ENCODE peak calls at places on chromosome 12, in four cellular contexts. One of them, this sample, is unnamed.

GRCh38 chr12:92717202-92717601 is 14.4 kb downstream of the PLEKHG7 start:
- DNase-seq in OCI-LY7: peak; percentile 9
- DNase-seq in RWPE1: peak; percentile 8
- DNase-seq in sigmoid colon: no peak
- DNase-seq in this sample: peak; percentile 85

GRCh38 chr12:109153711-109154434 is 37.5 kb downstream of the ACACB start:
- DNase-seq in RWPE1: no peak
- DNase-seq in OCI-LY7: no peak
- DNase-seq in sigmoid colon: peak; percentile 74
- DNase-seq in this sample: no peak

GRCh38 chr12:42119085-42119633 is 25.5 kb downstream of the GXYLT1 start:
- DNase-seq in sigmoid colon: no peak
- DNase-seq in OCI-LY7: no peak
- DNase-seq in RWPE1: no peak
- DNase-seq in this sample: peak; percentile 90

GRCh38 chr12:22257100-22257499 is 77.4 kb downstream of the ST8SIA1 start:
- DNase-seq in RWPE1: no peak
- DNase-seq in OCI-LY7: no peak
- DNase-seq in sigmoid colon: no peak
- DNase-seq in this sample: no peak

GRCh38 chr12:52006726-52007157 is at the start of gene TAMALIN:
- DNase-seq in sigmoid colon: peak; percentile 90
- DNase-seq in OCI-LY7: no peak
- DNase-seq in RWPE1: no peak
- DNase-seq in this sample: peak; percentile 53

GRCh38 chr12:90428474-90428873 is 526.5 kb downstream of the CCER1 start:
- DNase-seq in RWPE1: no peak
- DNase-seq in sigmoid colon: peak; percentile 50
- DNase-seq in OCI-LY7: no peak
- DNase-seq in this sample: no peak

GRCh38 chr12:57090924-57091632 is 2.2 kb downstream of the NAB2 start:
- DNase-seq in sigmoid colon: peak; percentile 83
- DNase-seq in RWPE1: no peak
- DNase-seq in OCI-LY7: no peak
- DNase-seq in this sample: peak; percentile 22

GRCh38 chr12:56804169-56804568 is 41.0 kb downstream of the HSD17B6 start:
- DNase-seq in RWPE1: no peak
- DNase-seq in sigmoid colon: no peak
- DNase-seq in OCI-LY7: no peak
- DNase-seq in this sample: no peak

GRCh38 chr12:124388038-124388676 is 93.3 kb downstream of the RFLNA start:
- DNase-seq in sigmoid colon: no peak
- DNase-seq in OCI-LY7: no peak
- DNase-seq in RWPE1: no peak
- DNase-seq in this sample: no peak

GRCh38 chr12:121240484-121241202 is 30.7 kb downstream of the P2RX4 start:
- DNase-seq in OCI-LY7: no peak
- DNase-seq in RWPE1: no peak
- DNase-seq in sigmoid colon: peak; percentile 91
- DNase-seq in this sample: peak; percentile 32

GRCh38 chr12:24066865-24067264 is 117.4 kb upstream of the SOX5 start:
- DNase-seq in RWPE1: peak; percentile 13
- DNase-seq in sigmoid colon: no peak
- DNase-seq in OCI-LY7: no peak
- DNase-seq in this sample: peak; percentile 91

GRCh38 chr12:11496157-11496851 is 100.9 kb upstream of the PRB2 start:
- DNase-seq in sigmoid colon: no peak
- DNase-seq in OCI-LY7: peak; percentile 30
- DNase-seq in RWPE1: no peak
- DNase-seq in this sample: no peak

GRCh38 chr12:4909734-4910501 is at the start of gene KCNA1:
- DNase-seq in OCI-LY7: no peak
- DNase-seq in sigmoid colon: peak; percentile 70
- DNase-seq in RWPE1: no peak
- DNase-seq in this sample: peak; percentile 38

GRCh38 chr12:121505513-121505912 is 75.3 kb downstream of the KDM2B start:
- DNase-seq in OCI-LY7: no peak
- DNase-seq in sigmoid colon: no peak
- DNase-seq in RWPE1: no peak
- DNase-seq in this sample: peak; percentile 33

GRCh38 chr12:64631197-64631596 is 20.9 kb downstream of the RASSF3 start:
- DNase-seq in RWPE1: no peak
- DNase-seq in sigmoid colon: no peak
- DNase-seq in OCI-LY7: no peak
- DNase-seq in this sample: no peak

GRCh38 chr12:88756917-88757316 is 176.6 kb upstream of the KITLG start:
- DNase-seq in sigmoid colon: no peak
- DNase-seq in OCI-LY7: no peak
- DNase-seq in RWPE1: no peak
- DNase-seq in this sample: no peak

GRCh38 chr12:69838086-69838440 is 13.0 kb downstream of the MYRFL start:
- DNase-seq in RWPE1: no peak
- DNase-seq in OCI-LY7: no peak
- DNase-seq in sigmoid colon: no peak
- DNase-seq in this sample: no peak

GRCh38 chr12:26240329-26240815 is 45.0 kb downstream of the SSPN start:
- DNase-seq in RWPE1: no peak
- DNase-seq in OCI-LY7: no peak
- DNase-seq in sigmoid colon: no peak
- DNase-seq in this sample: no peak

GRCh38 chr12:26238341-26239126 is 43.2 kb downstream of the SSPN start:
- DNase-seq in RWPE1: no peak
- DNase-seq in sigmoid colon: no peak
- DNase-seq in OCI-LY7: no peak
- DNase-seq in this sample: no peak

GRCh38 chr12:26241095-26241494 is 45.7 kb downstream of the SSPN start:
- DNase-seq in sigmoid colon: no peak
- DNase-seq in OCI-LY7: no peak
- DNase-seq in RWPE1: no peak
- DNase-seq in this sample: no peak

GRCh38 chr12:26239127-26239500 is 43.7 kb downstream of the SSPN start:
- DNase-seq in RWPE1: no peak
- DNase-seq in sigmoid colon: no peak
- DNase-seq in OCI-LY7: no peak
- DNase-seq in this sample: no peak

DNA sequence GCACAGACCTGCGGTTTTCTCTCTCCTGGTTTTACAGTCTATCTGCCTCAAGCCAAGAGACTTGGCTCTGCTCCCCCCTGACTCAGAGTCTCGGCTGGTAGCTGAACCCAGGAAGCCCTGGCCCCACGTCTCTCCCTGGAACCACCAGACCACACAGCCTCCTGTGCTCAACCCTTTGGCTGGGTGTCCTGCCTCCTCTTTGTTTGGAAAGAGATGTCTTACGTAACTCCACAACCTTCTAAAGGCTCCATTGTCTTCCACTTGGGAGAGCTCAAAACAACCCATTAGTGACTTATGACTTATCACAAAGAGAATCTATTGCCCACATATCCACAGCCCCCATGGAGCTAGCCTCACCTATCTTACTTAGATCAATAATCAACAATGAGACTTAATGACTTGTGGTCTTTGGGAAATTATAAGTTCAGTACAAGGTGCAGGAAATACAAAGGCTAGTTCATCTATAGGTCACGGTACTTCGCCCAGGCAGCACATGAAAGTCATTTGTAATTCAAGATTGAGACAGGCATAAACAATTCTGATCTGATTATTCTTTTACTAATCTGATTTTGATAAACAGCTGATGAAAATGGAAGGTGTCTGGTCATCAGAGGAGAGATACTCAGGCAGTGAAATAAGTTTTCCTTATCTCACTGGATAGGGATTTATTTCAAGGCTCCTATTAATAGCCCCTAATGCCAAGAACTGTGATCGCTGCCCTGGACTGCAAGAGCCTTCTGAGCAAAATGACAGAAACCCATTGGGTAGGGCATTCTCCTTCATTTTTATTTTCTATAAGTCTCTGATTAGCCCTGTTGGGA is 44.3 kb downstream of the SSPN start:
- DNase-seq in RWPE1: peak; percentile 11
- DNase-seq in OCI-LY7: no peak
- DNase-seq in sigmoid colon: peak; percentile 93
- DNase-seq in this sample: peak; percentile 100
- H3K27ac ChIP-seq in RWPE1: peak overlapping the region; percentile 33
- H3K27ac ChIP-seq in OCI-LY7: no peak overlapping the region
- H3K27ac ChIP-seq in sigmoid colon: peak overlapping the region; percentile 30
- H3K27ac ChIP-seq in this sample: no peak overlapping the region

GRCh38 chr12:68813242-68813593 is 5.2 kb downstream of the MDM2 start:
- DNase-seq in RWPE1: no peak
- DNase-seq in OCI-LY7: no peak
- DNase-seq in sigmoid colon: no peak
- DNase-seq in this sample: no peak
- H3K27ac ChIP-seq in RWPE1: no peak overlapping the region
- H3K27ac ChIP-seq in OCI-LY7: peak overlapping the region; percentile 42
- H3K27ac ChIP-seq in sigmoid colon: no peak overlapping the region
- H3K27ac ChIP-seq in this sample: no peak overlapping the region

GRCh38 chr12:48815281-48816110 is 2.8 kb upstream of the CACNB3 start:
- DNase-seq in sigmoid colon: peak; percentile 92
- DNase-seq in RWPE1: peak; percentile 80
- DNase-seq in OCI-LY7: peak; percentile 53
- DNase-seq in this sample: peak; percentile 83

GRCh38 chr12:48813464-48814312 is 4.6 kb upstream of the CACNB3 start:
- DNase-seq in OCI-LY7: no peak
- DNase-seq in sigmoid colon: no peak
- DNase-seq in RWPE1: no peak
- DNase-seq in this sample: peak; percentile 55

GRCh38 chr12:48812389-48812788 is 5.9 kb upstream of the CACNB3 start:
- DNase-seq in RWPE1: no peak
- DNase-seq in sigmoid colon: no peak
- DNase-seq in OCI-LY7: no peak
- DNase-seq in this sample: no peak

GRCh38 chr12:48816148-48816854 is 2.0 kb upstream of the CACNB3 start:
- DNase-seq in sigmoid colon: no peak
- DNase-seq in OCI-LY7: no peak
- DNase-seq in RWPE1: no peak
- DNase-seq in this sample: no peak

DNA sequence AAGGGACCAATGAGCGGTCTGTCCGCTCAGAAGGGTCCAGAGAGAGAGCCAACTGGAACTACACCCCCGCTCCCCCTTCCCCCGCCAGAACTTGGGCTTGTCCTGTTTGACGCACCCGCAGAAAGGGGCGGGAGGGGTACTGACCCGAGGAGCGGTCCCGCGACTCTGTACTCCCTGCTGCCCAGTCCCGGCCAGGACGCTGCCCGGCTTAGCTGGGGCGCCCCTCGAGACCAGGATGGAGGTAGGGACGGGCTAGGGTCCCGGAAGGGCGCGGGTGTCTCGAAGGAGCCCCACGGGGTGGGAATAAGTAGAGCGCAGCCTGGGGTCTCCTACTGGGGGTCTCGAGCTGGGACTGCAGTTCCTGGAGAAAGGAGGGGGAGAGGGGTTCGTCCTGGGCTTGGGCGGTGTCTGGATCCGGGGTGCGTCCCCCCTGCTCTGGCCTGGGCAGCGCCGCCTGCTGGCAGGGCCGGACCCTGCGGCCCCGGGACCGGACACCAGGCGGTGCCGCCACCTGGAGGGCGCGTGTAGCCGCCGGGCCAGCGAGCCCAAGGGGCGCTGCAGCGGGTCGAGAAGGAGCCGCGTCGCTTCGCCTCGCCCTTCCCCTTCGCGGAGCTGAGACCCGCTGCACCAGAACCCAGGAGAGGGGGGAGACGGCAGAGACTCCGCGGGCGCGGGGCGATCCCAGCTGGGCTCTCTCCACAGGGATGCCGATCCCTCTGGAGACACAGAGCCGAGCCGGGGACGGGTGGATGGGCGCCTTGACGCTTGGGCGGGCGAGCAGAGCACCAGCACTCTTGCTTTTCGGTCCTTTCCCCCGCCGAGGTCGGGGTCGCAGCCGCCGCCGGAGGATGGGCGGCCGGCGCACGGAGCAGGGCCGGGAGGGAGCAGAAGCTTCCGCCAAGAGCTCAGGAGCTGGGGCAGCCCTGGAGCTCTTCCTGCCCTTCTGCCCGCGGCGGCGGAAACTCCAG is 3.7 kb upstream of the CACNB3 start:
- DNase-seq in sigmoid colon: peak; percentile 94
- DNase-seq in RWPE1: peak; percentile 82
- DNase-seq in OCI-LY7: peak; percentile 90
- DNase-seq in this sample: peak; percentile 69
- H3K27ac ChIP-seq in sigmoid colon: peak overlapping the region; percentile 91
- H3K27ac ChIP-seq in RWPE1: peak overlapping the region; percentile 87
- H3K27ac ChIP-seq in OCI-LY7: peak overlapping the region; percentile 60
- H3K27ac ChIP-seq in this sample: peak overlapping the region; percentile 93

DNA sequence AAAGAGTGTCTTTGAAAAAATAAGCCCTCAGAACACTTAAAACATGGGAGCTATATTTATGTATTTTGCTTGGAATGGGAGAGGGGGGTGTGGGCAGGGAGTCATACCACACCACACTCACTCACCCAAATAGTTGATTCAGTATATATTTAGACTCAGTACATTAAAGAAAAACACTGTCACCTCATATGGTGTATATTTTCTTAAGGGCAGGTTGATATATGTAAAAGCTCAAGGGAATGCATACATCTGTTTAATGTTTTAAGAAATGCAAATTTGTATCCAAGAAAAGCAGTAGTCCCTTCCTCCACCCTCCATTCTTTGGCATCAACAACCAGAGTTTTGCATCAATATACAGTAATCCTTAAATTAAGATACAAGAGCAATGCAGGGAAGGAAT is 1.4 kb downstream of the NFYB start:
- DNase-seq in RWPE1: no peak
- DNase-seq in sigmoid colon: no peak
- DNase-seq in OCI-LY7: peak; percentile 15
- DNase-seq in this sample: peak; percentile 48
- H3K27ac ChIP-seq in RWPE1: no peak overlapping the region
- H3K27ac ChIP-seq in sigmoid colon: peak overlapping the region; percentile 98
- H3K27ac ChIP-seq in OCI-LY7: peak overlapping the region; percentile 82
- H3K27ac ChIP-seq in this sample: peak overlapping the region; percentile 79

This sample was measured in fibroblast of lung.